ENCODE peak calls at places on chromosome 16, in eight cellular contexts. H is naive B cell; P is T47D; X is right cardiac atrium; N is NCI-H1105; G is fibroblast of lung; E is stimulated activated CD8-positive, alpha-beta memory T cell treated with anti-CD3 and anti-CD28 coated beads, Interleukin-7, amount 100 ng/mL, for 24 hours; A is CD8-positive, alpha-beta memory T cell. T is an unnamed sample.

GRCh38 chr16:79628501-79628975 is 28.0 kb upstream of the MAF start:
- DNase-seq in N (no peak), G (peak), P (no peak), A (peak), H (no peak), X (no peak), E (peak), T (no peak)

GRCh38 chr16:11668590-11669379 is 530 bp downstream of the SNN start:
- DNase-seq in X (peak), P (no peak), G (no peak), H (no peak), N (no peak), A (no peak), E (no peak), T (no peak)

GRCh38 chr16:85361441-85362118 is 249.3 kb upstream of the CIBAR2 start:
- DNase-seq in G (no peak), H (no peak), P (no peak), N (no peak), A (no peak), X (peak), E (no peak), T (no peak)

GRCh38 chr16:55207679-55208294 is 116.2 kb upstream of the IRX6 start:
- DNase-seq in P (no peak), A (no peak), E (no peak), G (no peak), N (no peak), X (no peak), H (no peak), T (no peak)

GRCh38 chr16:35798885-35799426 is 2339.5 kb downstream of the TP53TG3F start:
- DNase-seq in N (peak), P (no peak), E (no peak), X (peak), A (no peak), G (no peak), H (no peak), T (no peak)

GRCh38 chr16:5581963-5582362 is 484.4 kb upstream of the EEF2KMT start:
- DNase-seq in E (no peak), H (no peak), P (no peak), N (no peak), G (no peak), X (no peak), A (no peak), T (no peak)

GRCh38 chr16:85605912-85606841 is 6.9 kb upstream of the GSE1 start:
- DNase-seq in A (no peak), P (no peak), E (no peak), X (no peak), G (no peak), N (no peak), H (no peak), T (no peak)

GRCh38 chr16:50304467-50305440 is 38.4 kb downstream of the ADCY7 start:
- DNase-seq in N (no peak), P (no peak), A (no peak), H (no peak), G (no peak), E (no peak), X (peak), T (no peak)

GRCh38 chr16:66851166-66851964 is 7.2 kb downstream of the CA7 start:
- DNase-seq in A (no peak), G (no peak), X (no peak), P (no peak), N (no peak), H (no peak), E (no peak), T (no peak)

GRCh38 chr16:69176033-69176780 is 10.8 kb upstream of the SNTB2 start:
- DNase-seq in E (no peak), X (no peak), H (no peak), A (no peak), G (peak), N (no peak), P (no peak), T (no peak)

GRCh38 chr16:21639493-21639892 is 12.9 kb downstream of the IGSF6 start:
- DNase-seq in A (no peak), X (no peak), G (no peak), P (no peak), N (no peak), E (no peak), H (no peak), T (no peak)

GRCh38 chr16:4869147-4869790 is 22.0 kb downstream of the UBN1 start:
- DNase-seq in E (no peak), N (no peak), A (no peak), P (no peak), G (no peak), X (no peak), H (no peak), T (no peak)

GRCh38 chr16:66547101-66547989 is 2.6 kb downstream of the TK2 start:
- DNase-seq in E (no peak), H (no peak), A (no peak), X (no peak), P (no peak), G (no peak), N (no peak), T (no peak)

GRCh38 chr16:68737046-68737729 is at the start of gene CDH1:
- DNase-seq in E (no peak), H (no peak), G (no peak), X (no peak), N (peak), A (no peak), P (peak), T (no peak)

T was measured in SIG-M5.